ENCODE peak calls at places on chromosomes 2 and 18, in seven cellular contexts. Q, S, D, B, E, J and N are unnamed samples.

GRCh38 chr2:164061129-164061746 is 325.4 kb upstream of the FIGN start:
- DNase-seq in Q (no peak), B (no peak), D (peak), J (peak), E (no peak), S (peak), N (no peak)

GRCh38 chr18:13437034-13437433 is 218.5 kb downstream of the LDLRAD4 start:
- DNase-seq in S (no peak), B (no peak), Q (no peak), E (no peak), J (no peak), D (no peak), N (no peak)

GRCh38 chr2:201465524-201465971 is 14.0 kb downstream of the STRADB start:
- DNase-seq in Q (no peak), J (peak), S (no peak), E (no peak), D (no peak), B (no peak), N (no peak)

GRCh38 chr2:97919858-97920257 is 75.9 kb downstream of the TMEM131 start:
- DNase-seq in E (no peak), J (no peak), Q (no peak), D (no peak), B (no peak), S (no peak), N (no peak)

GRCh38 chr2:45283764-45284620 is 274.7 kb upstream of the SIX2 start:
- DNase-seq in S (no peak), J (peak), B (no peak), Q (no peak), D (peak), E (no peak), N (no peak)

GRCh38 chr2:49598231-49598630 is 443.9 kb upstream of the FSHR start:
- DNase-seq in E (no peak), Q (no peak), B (no peak), S (no peak), D (no peak), J (no peak), N (no peak)

GRCh38 chr18:37429768-37430167 is 135.8 kb downstream of the CELF4 start:
- DNase-seq in Q (no peak), S (peak), B (no peak), J (no peak), E (no peak), D (no peak), N (no peak)

GRCh38 chr2:72932045-72932444 is 14.7 kb downstream of the EMX1 start:
- DNase-seq in S (no peak), D (peak), E (no peak), B (no peak), J (peak), Q (no peak), N (no peak)

GRCh38 chr2:157345647-157346389 is 20.2 kb upstream of the ERMN start:
- DNase-seq in E (no peak), J (no peak), Q (no peak), B (no peak), S (no peak), D (no peak), N (no peak)

GRCh38 chr2:133568172-133568571 is at the start of gene NCKAP5:
- DNase-seq in Q (no peak), J (peak), S (no peak), E (no peak), D (peak), B (peak), N (no peak)

GRCh38 chr18:52333860-52334259 is 6.1 kb upstream of the DCC start:
- DNase-seq in E (no peak), S (no peak), J (no peak), B (no peak), Q (no peak), D (no peak), N (no peak)

GRCh38 chr2:58569460-58570185 is 328.5 kb upstream of the FANCL start:
- DNase-seq in Q (no peak), B (no peak), S (peak), E (no peak), J (no peak), D (peak), N (no peak)

GRCh38 chr18:58861353-58861752 is 3.3 kb upstream of the ZNF532 start:
- DNase-seq in D (no peak), S (no peak), B (no peak), Q (no peak), E (no peak), J (no peak), N (no peak)

GRCh38 chr2:146666336-146666735 is 1178.5 kb upstream of the ACVR2A start:
- DNase-seq in S (no peak), E (no peak), D (peak), J (peak), Q (no peak), B (no peak), N (no peak)

GRCh38 chr2:42969231-42970150 is 177.1 kb upstream of the HAAO start:
- DNase-seq in J (peak), B (no peak), D (peak), Q (no peak), S (no peak), E (peak), N (no peak)

GRCh38 chr2:189203177-189203799 is 23.7 kb upstream of the COL5A2 start:
- DNase-seq in Q (no peak), B (no peak), E (no peak), D (no peak), J (no peak), S (no peak), N (no peak)

GRCh38 chr2:136378712-136379595 is 261.0 kb upstream of the CXCR4 start:
- DNase-seq in Q (no peak), J (peak), D (peak), B (no peak), S (peak), E (peak), N (peak)

GRCh38 chr18:5146093-5146492 is 51.0 kb downstream of the AKAIN1 start:
- DNase-seq in Q (no peak), E (no peak), J (no peak), B (no peak), S (no peak), D (no peak), N (no peak)

GRCh38 chr2:152558174-152559091 is 158.8 kb downstream of the PRPF40A start:
- DNase-seq in S (no peak), D (no peak), J (peak), Q (no peak), B (no peak), E (no peak), N (no peak)

GRCh38 chr18:5195656-5196055 is 1.4 kb downstream of the AKAIN1 start:
- DNase-seq in D (no peak), B (no peak), S (no peak), E (no peak), Q (no peak), J (no peak), N (no peak)

GRCh38 chr18:68733693-68734092 is 18.8 kb upstream of the TMX3 start:
- DNase-seq in Q (no peak), E (no peak), B (no peak), D (peak), J (peak), S (no peak), N (no peak)

GRCh38 chr2:27238976-27239375 is 21.8 kb downstream of the CAD start:
- DNase-seq in S (no peak), E (no peak), D (no peak), B (no peak), Q (no peak), J (no peak), N (no peak)

GRCh38 chr18:49866680-49867079 is 53.3 kb upstream of the ACAA2 start:
- DNase-seq in J (no peak), B (no peak), Q (no peak), S (no peak), E (no peak), D (peak), N (no peak)

GRCh38 chr2:190408538-190409271 is 550 bp downstream of the MFSD6 start:
- DNase-seq in S (peak), E (peak), B (peak), J (no peak), Q (no peak), D (no peak), N (peak)

GRCh38 chr2:240917009-240917683 is 11.0 kb downstream of the CROCC2 start:
- DNase-seq in B (peak), Q (no peak), S (peak), D (no peak), E (peak), J (no peak), N (no peak)

GRCh38 chr18:9694952-9695495 is 13.1 kb upstream of the RAB31 start:
- DNase-seq in J (no peak), Q (no peak), B (peak), E (no peak), D (no peak), S (peak), N (no peak)

GRCh38 chr2:209519911-209520310 is 96.1 kb downstream of the MAP2 start:
- DNase-seq in B (no peak), J (no peak), S (peak), E (no peak), Q (no peak), D (no peak), N (no peak)

GRCh38 chr2:112156152-112156986 is 18.2 kb downstream of the FBLN7 start:
- DNase-seq in E (no peak), D (peak), S (no peak), B (no peak), J (peak), Q (no peak), N (peak)

GRCh38 chr2:105487142-105488069 is 88.6 kb upstream of the FHL2 start:
- DNase-seq in S (no peak), E (no peak), Q (no peak), D (no peak), B (no peak), J (peak), N (no peak)

GRCh38 chr18:73636355-73636754 is 511.3 kb downstream of the FBXO15 start:
- DNase-seq in E (no peak), B (no peak), J (no peak), Q (no peak), S (no peak), D (peak), N (no peak)

GRCh38 chr2:108536133-108536780 is 2.0 kb downstream of the LIMS1 start:
- DNase-seq in D (peak), B (no peak), E (no peak), Q (no peak), S (no peak), J (peak), N (no peak)

GRCh38 chr2:71592181-71592711 is 138.9 kb downstream of the DYSF start:
- DNase-seq in D (no peak), J (no peak), B (no peak), S (no peak), E (no peak), Q (no peak), N (no peak)

GRCh38 chr18:22324191-22325131 is 93.3 kb downstream of the CTAGE1 start:
- DNase-seq in Q (no peak), B (no peak), J (peak), S (no peak), E (no peak), D (peak), N (no peak)

GRCh38 chr18:9731380-9731779 is 23.3 kb downstream of the RAB31 start:
- DNase-seq in E (no peak), D (peak), B (peak), Q (no peak), J (peak), S (no peak), N (no peak)

GRCh38 chr2:177164584-177165052 is 48.0 kb upstream of the HNRNPA3 start:
- DNase-seq in E (peak), J (peak), B (peak), Q (peak), D (peak), S (peak), N (peak)

GRCh38 chr2:139813340-139813739 is 1033.2 kb upstream of the NXPH2 start:
- DNase-seq in E (no peak), S (no peak), Q (no peak), J (no peak), D (no peak), B (no peak), N (no peak)

GRCh38 chr2:65722028-65722427 is 289.6 kb upstream of the SPRED2 start:
- DNase-seq in J (peak), D (peak), E (peak), Q (no peak), S (peak), B (peak), N (no peak)
- TF ChIP-seq CTCF in J (peak), D (peak), E (peak), Q (no peak), S (peak), B (peak), N (no peak)

GRCh38 chr2:232683368-232683767 is 13.8 kb upstream of the GIGYF2 start:
- DNase-seq in Q (no peak), D (no peak), J (no peak), B (no peak), S (no peak), E (no peak), N (no peak)
- TF ChIP-seq CTCF in Q (no peak), D (no peak), J (no peak), B (no peak), S (no peak), E (no peak), N (no peak)

GRCh38 chr2:81648370-81648769 is 1343.8 kb upstream of the LRRTM1 start:
- DNase-seq in Q (no peak), D (no peak), B (no peak), J (no peak), S (no peak), E (no peak), N (no peak)

GRCh38 chr2:81647715-81648114 is 1343.2 kb upstream of the LRRTM1 start:
- DNase-seq in D (no peak), J (no peak), Q (no peak), E (no peak), S (no peak), B (no peak), N (no peak)

GRCh38 chr2:81645750-81646301 is 1341.3 kb upstream of the LRRTM1 start:
- DNase-seq in J (no peak), Q (no peak), S (no peak), E (no peak), D (no peak), B (no peak), N (no peak)

GRCh38 chr2:81650048-81650971 is 1345.8 kb upstream of the LRRTM1 start:
- DNase-seq in B (no peak), D (peak), S (no peak), E (no peak), J (no peak), Q (no peak), N (no peak)
- TF ChIP-seq CTCF in B (peak), D (no peak), S (peak), E (no peak), J (no peak), Q (no peak), N (no peak)

DNA sequence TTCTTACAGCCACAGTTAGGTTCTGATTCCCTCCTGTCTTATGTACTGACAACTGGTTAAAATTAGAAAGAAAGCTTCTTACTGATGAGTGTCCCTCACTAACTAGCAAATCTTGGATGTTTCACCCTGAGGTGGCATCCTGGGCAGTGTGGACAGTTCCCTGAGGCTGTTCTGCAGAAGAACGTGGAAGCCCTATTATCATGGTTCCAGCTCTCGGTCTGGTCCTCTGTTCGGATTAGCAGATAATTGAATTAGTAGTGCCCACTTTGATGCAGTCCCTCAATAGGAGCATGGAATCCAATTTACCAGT is 381.7 kb upstream of the NT5C1B start:
- DNase-seq in E (no peak), D (no peak), B (no peak), S (no peak), J (no peak), Q (no peak), N (no peak)
- TF ChIP-seq CTCF in E (no peak), D (no peak), B (no peak), S (no peak), J (no peak), Q (no peak), N (no peak)

DNA sequence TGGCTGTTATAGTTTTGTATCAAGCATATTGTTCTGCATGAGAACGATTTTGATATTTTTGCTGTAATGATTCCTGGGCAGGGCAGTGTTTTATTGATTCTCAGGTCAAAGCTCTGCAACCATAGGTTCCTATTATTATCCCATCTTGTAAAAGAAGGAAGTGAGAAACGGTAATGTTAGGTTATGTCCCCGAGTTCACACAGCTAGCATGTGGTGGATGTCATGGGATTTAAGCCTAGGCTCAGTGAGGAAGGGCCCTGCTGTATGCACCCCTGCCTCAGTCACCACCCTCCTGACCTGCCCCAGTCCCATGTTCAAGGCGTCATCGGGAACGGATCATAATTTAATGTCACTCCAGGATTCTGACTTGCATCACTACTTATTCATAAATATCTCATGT is 10.7 kb downstream of the ACP1 start:
- DNase-seq in E (no peak), Q (no peak), J (no peak), D (no peak), S (no peak), B (no peak), N (no peak)
- TF ChIP-seq CTCF in E (no peak), Q (no peak), J (no peak), D (no peak), S (no peak), B (no peak), N (no peak)

GRCh38 chr2:160022162-160022561 is 40.3 kb downstream of the PLA2R1 start:
- DNase-seq in E (no peak), Q (no peak), S (no peak), J (peak), D (no peak), B (no peak), N (no peak)
- TF ChIP-seq CTCF in E (peak), Q (no peak), S (no peak), J (peak), D (no peak), B (peak), N (no peak)

DNA sequence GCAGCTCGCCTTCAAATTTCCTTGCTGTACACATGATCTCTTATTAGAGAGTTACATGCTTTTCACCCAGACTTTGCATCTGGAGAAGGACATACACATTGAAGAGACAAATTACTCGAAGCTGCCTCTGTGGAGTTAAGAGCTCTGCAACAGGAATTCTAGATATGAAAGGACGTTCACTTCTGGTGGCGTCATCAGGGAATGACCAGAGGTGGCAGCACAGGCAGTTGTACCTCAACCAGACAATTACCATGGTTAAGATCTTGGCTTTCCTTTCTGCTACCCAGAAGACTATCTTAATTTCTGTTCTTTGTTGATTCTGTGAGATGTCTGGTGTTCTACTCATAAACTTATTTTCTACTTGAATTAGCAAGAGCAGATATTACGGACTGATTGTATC is 39.1 kb upstream of the MC4R start:
- DNase-seq in B (no peak), Q (no peak), E (no peak), D (peak), S (peak), J (no peak), N (no peak)
- TF ChIP-seq CTCF in B (peak), Q (no peak), E (no peak), D (peak), S (peak), J (no peak), N (no peak)

GRCh38 chr2:205906419-205906818 is 179.6 kb downstream of the INO80D start:
- DNase-seq in Q (no peak), S (no peak), E (no peak), B (no peak), J (no peak), D (no peak), N (no peak)

GRCh38 chr2:205902899-205903236 is 183.1 kb downstream of the INO80D start:
- DNase-seq in D (no peak), J (no peak), S (no peak), Q (no peak), B (no peak), E (no peak), N (no peak)

GRCh38 chr2:205902041-205902898 is 183.7 kb downstream of the INO80D start:
- DNase-seq in B (no peak), E (no peak), J (peak), S (peak), D (peak), Q (no peak), N (no peak)

GRCh38 chr2:205904873-205905272 is 181.1 kb downstream of the INO80D start:
- DNase-seq in S (no peak), Q (no peak), J (no peak), E (no peak), D (no peak), B (no peak), N (no peak)

GRCh38 chr2:205903549-205904129 is 182.3 kb downstream of the INO80D start:
- DNase-seq in Q (no peak), J (no peak), E (no peak), B (peak), S (peak), D (peak), N (no peak)
- TF ChIP-seq CTCF in Q (no peak), J (peak), E (peak), B (peak), S (peak), D (peak), N (no peak)

DNA sequence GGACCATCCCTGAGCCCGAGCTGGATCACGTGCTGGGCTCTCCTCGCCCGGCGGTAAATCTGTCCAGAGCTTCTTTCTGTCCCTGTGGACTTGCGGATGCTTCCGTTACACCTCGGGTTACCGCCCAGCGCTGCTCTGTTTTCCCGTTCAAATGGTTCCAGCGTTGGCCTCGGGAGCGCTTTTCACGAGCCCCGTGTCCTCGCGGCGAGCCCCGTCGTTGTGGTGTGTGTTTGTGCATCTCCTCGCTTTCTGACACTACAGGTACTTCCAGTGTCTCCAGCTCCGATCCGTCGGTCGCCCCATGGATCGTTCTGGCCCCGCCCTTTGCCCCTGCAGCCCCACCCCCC is 77.4 kb downstream of the RTP5 start:
- DNase-seq in J (no peak), D (no peak), E (no peak), S (no peak), Q (no peak), B (peak), N (no peak)
- TF ChIP-seq CTCF in J (no peak), D (no peak), E (no peak), S (no peak), Q (no peak), B (no peak), N (no peak)